ENCODE peak calls at places on chromosome 1, in six cellular contexts. One of them, this sample, is unnamed.

GRCh38 chr1:79777481-79778219 is 771.1 kb upstream of the ADGRL4 start:
- DNase-seq in hepatocyte: no peak
- DNase-seq in Calu3: no peak
- DNase-seq in activated naive CD4-positive, alpha-beta T cell treated with Interleukin-2 at 50 U/mL for 16 hours: no peak
- DNase-seq in GDM1: no peak
- DNase-seq in WERI-Rb-1: no peak
- DNase-seq in this sample: no peak

GRCh38 chr1:22680736-22681135 is 27.7 kb downstream of the C1QB start:
- DNase-seq in hepatocyte: no peak
- DNase-seq in Calu3: no peak
- DNase-seq in activated naive CD4-positive, alpha-beta T cell treated with Interleukin-2 at 50 U/mL for 16 hours: no peak
- DNase-seq in GDM1: no peak
- DNase-seq in WERI-Rb-1: no peak
- DNase-seq in this sample: peak

GRCh38 chr1:241225741-241226140 is 131.3 kb downstream of the RGS7 start:
- DNase-seq in hepatocyte: no peak
- DNase-seq in Calu3: no peak
- DNase-seq in activated naive CD4-positive, alpha-beta T cell treated with Interleukin-2 at 50 U/mL for 16 hours: no peak
- DNase-seq in GDM1: no peak
- DNase-seq in WERI-Rb-1: no peak
- DNase-seq in this sample: no peak

GRCh38 chr1:64031191-64031590 is 172.2 kb upstream of the UBE2U start:
- DNase-seq in hepatocyte: no peak
- DNase-seq in Calu3: no peak
- DNase-seq in activated naive CD4-positive, alpha-beta T cell treated with Interleukin-2 at 50 U/mL for 16 hours: no peak
- DNase-seq in GDM1: no peak
- DNase-seq in WERI-Rb-1: no peak
- DNase-seq in this sample: no peak

GRCh38 chr1:10979483-10979920 is 33.0 kb upstream of the TARDBP start:
- DNase-seq in hepatocyte: no peak
- DNase-seq in Calu3: peak
- DNase-seq in activated naive CD4-positive, alpha-beta T cell treated with Interleukin-2 at 50 U/mL for 16 hours: no peak
- DNase-seq in GDM1: no peak
- DNase-seq in WERI-Rb-1: no peak
- DNase-seq in this sample: peak

GRCh38 chr1:247448107-247448778 is 9.7 kb downstream of the OR2B11 start:
- DNase-seq in hepatocyte: peak
- DNase-seq in Calu3: peak
- DNase-seq in activated naive CD4-positive, alpha-beta T cell treated with Interleukin-2 at 50 U/mL for 16 hours: peak
- DNase-seq in GDM1: no peak
- DNase-seq in WERI-Rb-1: peak
- DNase-seq in this sample: peak

GRCh38 chr1:20711285-20712209 is 6.3 kb downstream of the KIF17 start:
- DNase-seq in hepatocyte: no peak
- DNase-seq in Calu3: no peak
- DNase-seq in activated naive CD4-positive, alpha-beta T cell treated with Interleukin-2 at 50 U/mL for 16 hours: no peak
- DNase-seq in GDM1: no peak
- DNase-seq in WERI-Rb-1: peak
- DNase-seq in this sample: no peak

GRCh38 chr1:151986501-151987190 is 7.0 kb downstream of the S100A10 start:
- DNase-seq in hepatocyte: no peak
- DNase-seq in Calu3: no peak
- DNase-seq in activated naive CD4-positive, alpha-beta T cell treated with Interleukin-2 at 50 U/mL for 16 hours: no peak
- DNase-seq in GDM1: no peak
- DNase-seq in WERI-Rb-1: no peak
- DNase-seq in this sample: no peak

GRCh38 chr1:235019456-235019855 is 109.2 kb downstream of the TOMM20 start:
- DNase-seq in hepatocyte: no peak
- DNase-seq in Calu3: no peak
- DNase-seq in activated naive CD4-positive, alpha-beta T cell treated with Interleukin-2 at 50 U/mL for 16 hours: no peak
- DNase-seq in GDM1: no peak
- DNase-seq in WERI-Rb-1: peak
- DNase-seq in this sample: no peak

GRCh38 chr1:16612332-16613172 is 812 bp downstream of the NBPF1 start:
- DNase-seq in hepatocyte: peak
- DNase-seq in Calu3: no peak
- DNase-seq in activated naive CD4-positive, alpha-beta T cell treated with Interleukin-2 at 50 U/mL for 16 hours: peak
- DNase-seq in GDM1: no peak
- DNase-seq in WERI-Rb-1: peak
- DNase-seq in this sample: peak

GRCh38 chr1:161021168-161021958 is 411 bp upstream of the F11R start:
- DNase-seq in hepatocyte: peak
- DNase-seq in Calu3: peak
- DNase-seq in activated naive CD4-positive, alpha-beta T cell treated with Interleukin-2 at 50 U/mL for 16 hours: peak
- DNase-seq in GDM1: peak
- DNase-seq in WERI-Rb-1: peak
- DNase-seq in this sample: peak

GRCh38 chr1:41955461-41956159 is 36.9 kb upstream of the HIVEP3 start:
- DNase-seq in hepatocyte: peak
- DNase-seq in Calu3: peak
- DNase-seq in activated naive CD4-positive, alpha-beta T cell treated with Interleukin-2 at 50 U/mL for 16 hours: no peak
- DNase-seq in GDM1: peak
- DNase-seq in WERI-Rb-1: no peak
- DNase-seq in this sample: no peak

GRCh38 chr1:52707927-52708655 is 9.9 kb upstream of the COA7 start:
- DNase-seq in hepatocyte: peak
- DNase-seq in Calu3: no peak
- DNase-seq in activated naive CD4-positive, alpha-beta T cell treated with Interleukin-2 at 50 U/mL for 16 hours: no peak
- DNase-seq in GDM1: no peak
- DNase-seq in WERI-Rb-1: no peak
- DNase-seq in this sample: no peak

GRCh38 chr1:111082421-111083192 is 57.3 kb downstream of the DRAM2 start:
- DNase-seq in hepatocyte: no peak
- DNase-seq in Calu3: no peak
- DNase-seq in activated naive CD4-positive, alpha-beta T cell treated with Interleukin-2 at 50 U/mL for 16 hours: no peak
- DNase-seq in GDM1: no peak
- DNase-seq in WERI-Rb-1: no peak
- DNase-seq in this sample: no peak

GRCh38 chr1:119743308-119743707 is 25.4 kb downstream of the HMGCS2 start:
- DNase-seq in hepatocyte: no peak
- DNase-seq in Calu3: no peak
- DNase-seq in activated naive CD4-positive, alpha-beta T cell treated with Interleukin-2 at 50 U/mL for 16 hours: no peak
- DNase-seq in GDM1: no peak
- DNase-seq in WERI-Rb-1: no peak
- DNase-seq in this sample: no peak

GRCh38 chr1:58434587-58434986 is 111.9 kb downstream of the OMA1 start:
- DNase-seq in hepatocyte: no peak
- DNase-seq in Calu3: no peak
- DNase-seq in activated naive CD4-positive, alpha-beta T cell treated with Interleukin-2 at 50 U/mL for 16 hours: no peak
- DNase-seq in GDM1: no peak
- DNase-seq in WERI-Rb-1: no peak
- DNase-seq in this sample: no peak

GRCh38 chr1:96962807-96963206 is 241.2 kb downstream of the PTBP2 start:
- DNase-seq in hepatocyte: peak
- DNase-seq in Calu3: peak
- DNase-seq in activated naive CD4-positive, alpha-beta T cell treated with Interleukin-2 at 50 U/mL for 16 hours: no peak
- DNase-seq in GDM1: no peak
- DNase-seq in WERI-Rb-1: no peak
- DNase-seq in this sample: no peak

GRCh38 chr1:21641537-21641936 is 27.6 kb downstream of the RAP1GAP start:
- DNase-seq in hepatocyte: no peak
- DNase-seq in Calu3: no peak
- DNase-seq in activated naive CD4-positive, alpha-beta T cell treated with Interleukin-2 at 50 U/mL for 16 hours: no peak
- DNase-seq in GDM1: no peak
- DNase-seq in WERI-Rb-1: no peak
- DNase-seq in this sample: no peak

GRCh38 chr1:151936653-151937052 is 27.3 kb upstream of the THEM4 start:
- DNase-seq in hepatocyte: peak
- DNase-seq in Calu3: no peak
- DNase-seq in activated naive CD4-positive, alpha-beta T cell treated with Interleukin-2 at 50 U/mL for 16 hours: no peak
- DNase-seq in GDM1: no peak
- DNase-seq in WERI-Rb-1: no peak
- DNase-seq in this sample: no peak

GRCh38 chr1:32733573-32734321 is 31.2 kb upstream of the SYNC start:
- DNase-seq in hepatocyte: no peak
- DNase-seq in Calu3: no peak
- DNase-seq in activated naive CD4-positive, alpha-beta T cell treated with Interleukin-2 at 50 U/mL for 16 hours: no peak
- DNase-seq in GDM1: no peak
- DNase-seq in WERI-Rb-1: peak
- DNase-seq in this sample: no peak

GRCh38 chr1:206772228-206773002 is at the start of gene IL10:
- DNase-seq in hepatocyte: no peak
- DNase-seq in Calu3: no peak
- DNase-seq in activated naive CD4-positive, alpha-beta T cell treated with Interleukin-2 at 50 U/mL for 16 hours: no peak
- DNase-seq in GDM1: no peak
- DNase-seq in WERI-Rb-1: no peak
- DNase-seq in this sample: peak

GRCh38 chr1:227766015-227766634 is 30.9 kb downstream of the SNAP47 start:
- DNase-seq in hepatocyte: peak
- DNase-seq in Calu3: no peak
- DNase-seq in activated naive CD4-positive, alpha-beta T cell treated with Interleukin-2 at 50 U/mL for 16 hours: peak
- DNase-seq in GDM1: peak
- DNase-seq in WERI-Rb-1: no peak
- DNase-seq in this sample: peak

GRCh38 chr1:70503358-70503757 is 92.3 kb downstream of the CTH start:
- DNase-seq in hepatocyte: no peak
- DNase-seq in Calu3: no peak
- DNase-seq in activated naive CD4-positive, alpha-beta T cell treated with Interleukin-2 at 50 U/mL for 16 hours: no peak
- DNase-seq in GDM1: no peak
- DNase-seq in WERI-Rb-1: no peak
- DNase-seq in this sample: no peak

GRCh38 chr1:4464478-4464877 is 189.9 kb upstream of the AJAP1 start:
- DNase-seq in hepatocyte: no peak
- DNase-seq in Calu3: no peak
- DNase-seq in activated naive CD4-positive, alpha-beta T cell treated with Interleukin-2 at 50 U/mL for 16 hours: no peak
- DNase-seq in GDM1: no peak
- DNase-seq in WERI-Rb-1: no peak
- DNase-seq in this sample: no peak

GRCh38 chr1:19828546-19828945 is 13.5 kb upstream of the RNF186 start:
- DNase-seq in hepatocyte: peak
- DNase-seq in Calu3: no peak
- DNase-seq in activated naive CD4-positive, alpha-beta T cell treated with Interleukin-2 at 50 U/mL for 16 hours: no peak
- DNase-seq in GDM1: no peak
- DNase-seq in WERI-Rb-1: no peak
- DNase-seq in this sample: no peak

GRCh38 chr1:15311886-15312285 is 64.9 kb downstream of the FHAD1 start:
- DNase-seq in hepatocyte: no peak
- DNase-seq in Calu3: no peak
- DNase-seq in activated naive CD4-positive, alpha-beta T cell treated with Interleukin-2 at 50 U/mL for 16 hours: no peak
- DNase-seq in GDM1: no peak
- DNase-seq in WERI-Rb-1: no peak
- DNase-seq in this sample: no peak

GRCh38 chr1:218421531-218421930 is 76.4 kb downstream of the TGFB2 start:
- DNase-seq in hepatocyte: no peak
- DNase-seq in Calu3: no peak
- DNase-seq in activated naive CD4-positive, alpha-beta T cell treated with Interleukin-2 at 50 U/mL for 16 hours: no peak
- DNase-seq in GDM1: no peak
- DNase-seq in WERI-Rb-1: no peak
- DNase-seq in this sample: no peak

GRCh38 chr1:77874804-77875445 is 13.5 kb upstream of the NEXN start:
- DNase-seq in hepatocyte: no peak
- DNase-seq in Calu3: no peak
- DNase-seq in activated naive CD4-positive, alpha-beta T cell treated with Interleukin-2 at 50 U/mL for 16 hours: no peak
- DNase-seq in GDM1: no peak
- DNase-seq in WERI-Rb-1: no peak
- DNase-seq in this sample: no peak

GRCh38 chr1:150513275-150513885 is 2.2 kb upstream of the FALEC start:
- DNase-seq in hepatocyte: no peak
- DNase-seq in Calu3: no peak
- DNase-seq in activated naive CD4-positive, alpha-beta T cell treated with Interleukin-2 at 50 U/mL for 16 hours: no peak
- DNase-seq in GDM1: no peak
- DNase-seq in WERI-Rb-1: peak
- DNase-seq in this sample: no peak

GRCh38 chr1:37850352-37850955 is 8.9 kb downstream of the MTF1 start:
- DNase-seq in hepatocyte: no peak
- DNase-seq in Calu3: no peak
- DNase-seq in activated naive CD4-positive, alpha-beta T cell treated with Interleukin-2 at 50 U/mL for 16 hours: no peak
- DNase-seq in GDM1: no peak
- DNase-seq in WERI-Rb-1: no peak
- DNase-seq in this sample: no peak

GRCh38 chr1:117060441-117061317 is 553 bp downstream of the TTF2 start:
- DNase-seq in hepatocyte: peak
- DNase-seq in Calu3: peak
- DNase-seq in activated naive CD4-positive, alpha-beta T cell treated with Interleukin-2 at 50 U/mL for 16 hours: no peak
- DNase-seq in GDM1: no peak
- DNase-seq in WERI-Rb-1: no peak
- DNase-seq in this sample: peak

GRCh38 chr1:85465099-85465790 is at the start of gene DDAH1:
- DNase-seq in hepatocyte: peak
- DNase-seq in Calu3: peak
- DNase-seq in activated naive CD4-positive, alpha-beta T cell treated with Interleukin-2 at 50 U/mL for 16 hours: no peak
- DNase-seq in GDM1: no peak
- DNase-seq in WERI-Rb-1: peak
- DNase-seq in this sample: peak

GRCh38 chr1:180966744-180967536 is 54.2 kb downstream of the KIAA1614 start:
- DNase-seq in hepatocyte: no peak
- DNase-seq in Calu3: no peak
- DNase-seq in activated naive CD4-positive, alpha-beta T cell treated with Interleukin-2 at 50 U/mL for 16 hours: no peak
- DNase-seq in GDM1: no peak
- DNase-seq in WERI-Rb-1: no peak
- DNase-seq in this sample: no peak

GRCh38 chr1:119531606-119532323 is 24.8 kb downstream of the HSD3B1 start:
- DNase-seq in hepatocyte: no peak
- DNase-seq in Calu3: no peak
- DNase-seq in activated naive CD4-positive, alpha-beta T cell treated with Interleukin-2 at 50 U/mL for 16 hours: no peak
- DNase-seq in GDM1: no peak
- DNase-seq in WERI-Rb-1: no peak
- DNase-seq in this sample: no peak

GRCh38 chr1:24720152-24720551 is 25.1 kb upstream of the CLIC4 start:
- DNase-seq in hepatocyte: no peak
- DNase-seq in Calu3: no peak
- DNase-seq in activated naive CD4-positive, alpha-beta T cell treated with Interleukin-2 at 50 U/mL for 16 hours: no peak
- DNase-seq in GDM1: no peak
- DNase-seq in WERI-Rb-1: no peak
- DNase-seq in this sample: peak

GRCh38 chr1:27179373-27179772 is 24.4 kb upstream of the SLC9A1 start:
- DNase-seq in hepatocyte: no peak
- DNase-seq in Calu3: no peak
- DNase-seq in activated naive CD4-positive, alpha-beta T cell treated with Interleukin-2 at 50 U/mL for 16 hours: no peak
- DNase-seq in GDM1: no peak
- DNase-seq in WERI-Rb-1: no peak
- DNase-seq in this sample: no peak

This sample was measured in transverse colon.